ENCODE peak calls at places on chromosomes 5 and 9, in nine cellular contexts. D, B, L, U, E, M, O, X and Z are unnamed samples.

GRCh38 chr9:125690679-125691078 is 16.3 kb downstream of the MAPKAP1 start:
- DNase-seq in D (no peak), B (no peak), L (no peak), U (no peak), E (no peak), M (no peak), O (no peak), X (no peak), Z (no peak)

GRCh38 chr5:77224672-77225355 is 14.3 kb downstream of the PDE8B start:
- DNase-seq in D (no peak), B (no peak), L (no peak), U (no peak), E (peak; percentile 51), M (no peak), O (no peak), X (peak; percentile 26), Z (peak; percentile 26)

GRCh38 chr5:118076490-118076889 is 911.9 kb downstream of the DTWD2 start:
- DNase-seq in D (no peak), B (no peak), L (no peak), U (no peak), E (no peak), M (no peak), O (no peak), X (no peak), Z (no peak)

GRCh38 chr9:113476511-113476916 is 13.0 kb downstream of the RGS3 start:
- DNase-seq in D (no peak), B (no peak), L (no peak), U (peak; percentile 55), E (no peak), M (no peak), O (no peak), X (no peak), Z (no peak)

GRCh38 chr9:70058569-70059161 is 15.0 kb downstream of the MAMDC2 start:
- DNase-seq in D (no peak), B (no peak), L (no peak), U (no peak), E (no peak), M (no peak), O (no peak), X (no peak), Z (no peak)

GRCh38 chr5:143245929-143246561 is 157.4 kb downstream of the NR3C1 start:
- DNase-seq in D (peak; percentile 92), B (no peak), L (peak; percentile 53), U (no peak), E (peak; percentile 64), M (no peak), O (no peak), X (no peak), Z (no peak)

GRCh38 chr5:170603578-170604565 is 100.1 kb downstream of the KCNIP1 start:
- DNase-seq in D (peak; percentile 22), B (no peak), L (peak; percentile 80), U (no peak), E (peak; percentile 46), M (peak; percentile 50), O (peak; percentile 54), X (no peak), Z (no peak)

GRCh38 chr9:105646879-105647594 is 15.2 kb upstream of the TAL2 start:
- DNase-seq in D (no peak), B (no peak), L (peak; percentile 59), U (no peak), E (no peak), M (no peak), O (no peak), X (no peak), Z (no peak)

GRCh38 chr9:134321571-134321930 is 4.7 kb upstream of the RXRA start:
- DNase-seq in D (no peak), B (peak; percentile 28), L (no peak), U (peak; percentile 5), E (no peak), M (no peak), O (peak; percentile 18), X (no peak), Z (no peak)

GRCh38 chr9:91255327-91255726 is 106.4 kb downstream of the AUH start:
- DNase-seq in D (no peak), B (no peak), L (no peak), U (no peak), E (no peak), M (no peak), O (no peak), X (peak; percentile 39), Z (no peak)

GRCh38 chr5:4613440-4613839 is 526.7 kb upstream of the ADAMTS16 start:
- DNase-seq in D (no peak), B (no peak), L (no peak), U (no peak), E (no peak), M (no peak), O (no peak), X (no peak), Z (no peak)

GRCh38 chr9:11962327-11962726 is 730.9 kb upstream of the TYRP1 start:
- DNase-seq in D (no peak), B (no peak), L (no peak), U (no peak), E (no peak), M (no peak), O (no peak), X (no peak), Z (no peak)

GRCh38 chr5:103375356-103375755 is 116.8 kb downstream of the MACIR start:
- DNase-seq in D (no peak), B (no peak), L (no peak), U (no peak), E (no peak), M (no peak), O (no peak), X (peak; percentile 81), Z (no peak)

GRCh38 chr5:142515036-142515435 is 170.9 kb downstream of the FGF1 start:
- DNase-seq in D (no peak), B (no peak), L (no peak), U (no peak), E (no peak), M (no peak), O (no peak), X (no peak), Z (no peak)

GRCh38 chr5:53438486-53439472 is 41.6 kb upstream of the FST start:
- DNase-seq in D (no peak), B (no peak), L (no peak), U (no peak), E (no peak), M (no peak), O (no peak), X (no peak), Z (no peak)

DNA sequence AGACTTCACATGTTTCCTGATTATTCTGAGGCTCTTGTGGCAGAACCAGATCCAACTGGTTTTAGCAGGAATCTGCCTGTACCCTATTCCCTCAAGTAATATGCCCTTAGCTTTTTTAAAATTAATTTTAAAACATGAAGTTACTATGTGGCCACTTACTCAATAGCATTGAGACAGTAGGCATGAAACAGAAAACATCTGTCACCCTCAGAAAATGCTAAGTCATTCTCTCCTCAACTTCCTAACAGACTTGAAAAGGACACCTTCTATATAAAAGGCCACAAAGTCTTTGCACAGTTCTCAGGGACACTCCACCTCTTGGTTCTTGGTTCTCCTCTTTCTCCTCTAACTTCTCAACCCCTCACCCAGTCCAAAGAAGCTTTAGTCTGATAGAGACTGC is 277.8 kb downstream of the RAB3C start:
- DNase-seq in D (no peak), B (no peak), L (no peak), U (no peak), E (no peak), M (no peak), O (no peak), X (no peak), Z (no peak)
- H3K4me3 ChIP-seq in D (no peak overlapping the region), B (no peak overlapping the region), L (no peak overlapping the region), U (no peak overlapping the region), E (no peak overlapping the region), M (no peak overlapping the region), O (no peak overlapping the region), X (no peak overlapping the region), Z (no peak overlapping the region)

GRCh38 chr5:131164931-131165727 is at the start of gene HINT1:
- DNase-seq in D (peak; percentile 79), B (peak; percentile 97), L (peak; percentile 96), U (peak; percentile 94), E (peak; percentile 82), M (peak; percentile 97), O (peak; percentile 93), X (peak; percentile 74), Z (peak; percentile 68)

GRCh38 chr5:131169810-131170539 is 769 bp upstream of the LYRM7 start:
- DNase-seq in D (no peak), B (no peak), L (no peak), U (no peak), E (no peak), M (no peak), O (no peak), X (no peak), Z (no peak)

GRCh38 chr5:131171276-131171815 is 602 bp downstream of the LYRM7 start:
- DNase-seq in D (no peak), B (no peak), L (no peak), U (no peak), E (peak; percentile 27), M (peak; percentile 46), O (no peak), X (no peak), Z (no peak)

GRCh38 chr5:131167615-131168014 is 2.6 kb upstream of the HINT1 start:
- DNase-seq in D (no peak), B (no peak), L (no peak), U (no peak), E (no peak), M (no peak), O (no peak), X (no peak), Z (no peak)

GRCh38 chr5:131170540-131171275 is at the start of gene LYRM7:
- DNase-seq in D (peak; percentile 99), B (peak; percentile 96), L (peak; percentile 97), U (peak; percentile 98), E (peak; percentile 99), M (peak; percentile 100), O (peak; percentile 98), X (peak; percentile 96), Z (peak; percentile 99)
- TF ChIP-seq CTCF in D (no peak), B (peak; percentile 7), L (peak; percentile 18), U (no peak), E (no peak), M (no peak), O (no peak), X (peak; percentile 3), Z (no peak)

GRCh38 chr5:166517976-166518375 is 1773.5 kb upstream of the WWC1 start:
- DNase-seq in D (no peak), B (no peak), L (no peak), U (no peak), E (no peak), M (no peak), O (no peak), X (no peak), Z (no peak)
- H3K4me3 ChIP-seq in D (no peak overlapping the region), B (no peak overlapping the region), L (no peak overlapping the region), U (no peak overlapping the region), E (no peak overlapping the region), M (no peak overlapping the region), O (no peak overlapping the region), X (no peak overlapping the region), Z (no peak overlapping the region)

DNA sequence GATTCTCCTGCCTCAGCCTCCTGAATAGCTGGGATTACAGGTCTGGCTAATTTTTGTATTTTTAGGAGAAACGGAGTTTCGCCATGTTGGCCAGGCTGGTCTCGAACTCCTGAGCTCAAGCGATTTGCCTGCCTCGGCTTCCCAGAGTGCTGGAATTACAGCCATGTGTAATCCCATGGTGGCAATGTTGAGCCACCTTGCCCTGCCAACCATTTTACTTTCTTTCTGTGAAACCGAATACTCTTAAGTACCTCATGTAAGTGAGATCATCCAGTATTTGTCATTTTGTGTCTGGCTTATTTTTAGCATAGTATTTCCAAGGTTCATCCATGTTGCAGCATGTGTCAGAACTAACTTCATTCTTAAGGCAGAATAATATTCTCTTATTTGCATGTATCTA is 8.2 kb downstream of the PRRC2B start:
- DNase-seq in D (no peak), B (peak; percentile 33), L (no peak), U (no peak), E (no peak), M (no peak), O (no peak), X (no peak), Z (no peak)
- TF ChIP-seq CTCF in D (no peak), B (no peak), L (no peak), U (no peak), E (peak; percentile 3), M (no peak), O (no peak), X (no peak), Z (no peak)